ENCODE peak calls at places on chromosomes 7 and 10, in four cellular contexts. One of them, this sample, is unnamed.

GRCh38 chr10:61592581-61592980 is 70.1 kb upstream of the CABCOCO1 start:
- DNase-seq in mucosa of gallbladder: no peak
- DNase-seq in HS-5: no peak
- DNase-seq in GM10248: no peak
- DNase-seq in this sample: no peak

GRCh38 chr7:156099085-156099484 is 286.8 kb upstream of the SHH start:
- DNase-seq in mucosa of gallbladder: no peak
- DNase-seq in HS-5: no peak
- DNase-seq in GM10248: no peak
- DNase-seq in this sample: no peak

GRCh38 chr10:121886997-121887622 is 40.7 kb downstream of the ATE1 start:
- DNase-seq in mucosa of gallbladder: peak
- DNase-seq in HS-5: peak
- DNase-seq in GM10248: peak
- DNase-seq in this sample: peak

GRCh38 chr10:68332259-68333057 is at the start of gene PBLD:
- DNase-seq in mucosa of gallbladder: peak
- DNase-seq in HS-5: peak
- DNase-seq in GM10248: peak
- DNase-seq in this sample: peak

GRCh38 chr7:123600876-123601275 is 745 bp upstream of the ASB15 start:
- DNase-seq in mucosa of gallbladder: no peak
- DNase-seq in HS-5: no peak
- DNase-seq in GM10248: no peak
- DNase-seq in this sample: no peak

GRCh38 chr10:22271786-22272185 is 44.4 kb upstream of the COMMD3 start:
- DNase-seq in mucosa of gallbladder: no peak
- DNase-seq in HS-5: no peak
- DNase-seq in GM10248: no peak
- DNase-seq in this sample: no peak

GRCh38 chr10:98920807-98921206 is 314.8 kb downstream of the HPSE2 start:
- DNase-seq in mucosa of gallbladder: no peak
- DNase-seq in HS-5: no peak
- DNase-seq in GM10248: no peak
- DNase-seq in this sample: no peak

GRCh38 chr10:97270523-97271154 is 21.8 kb downstream of the ARHGAP19 start:
- DNase-seq in mucosa of gallbladder: no peak
- DNase-seq in HS-5: no peak
- DNase-seq in GM10248: no peak
- DNase-seq in this sample: no peak

GRCh38 chr7:23106491-23106800 is 861 bp downstream of the KLHL7 start:
- DNase-seq in mucosa of gallbladder: no peak
- DNase-seq in HS-5: peak
- DNase-seq in GM10248: no peak
- DNase-seq in this sample: no peak

GRCh38 chr7:151427705-151428392 is 12.1 kb downstream of the CRYGN start:
- DNase-seq in mucosa of gallbladder: no peak
- DNase-seq in HS-5: no peak
- DNase-seq in GM10248: no peak
- DNase-seq in this sample: no peak

GRCh38 chr7:95622859-95623258 is 26.5 kb upstream of the PDK4 start:
- DNase-seq in mucosa of gallbladder: no peak
- DNase-seq in HS-5: no peak
- DNase-seq in GM10248: no peak
- DNase-seq in this sample: no peak

GRCh38 chr10:108454793-108455192 is 1290.3 kb upstream of the SORCS1 start:
- DNase-seq in mucosa of gallbladder: no peak
- DNase-seq in HS-5: peak
- DNase-seq in GM10248: no peak
- DNase-seq in this sample: no peak

GRCh38 chr7:105674200-105675030 is 93.1 kb upstream of the EFCAB10 start:
- DNase-seq in mucosa of gallbladder: no peak
- DNase-seq in HS-5: no peak
- DNase-seq in GM10248: no peak
- DNase-seq in this sample: no peak

GRCh38 chr7:74501298-74501697 is 47.6 kb downstream of the GTF2IRD1 start:
- DNase-seq in mucosa of gallbladder: peak
- DNase-seq in HS-5: no peak
- DNase-seq in GM10248: no peak
- DNase-seq in this sample: no peak

GRCh38 chr10:32005050-32005449 is 51.2 kb downstream of the KIF5B start:
- DNase-seq in mucosa of gallbladder: peak
- DNase-seq in HS-5: no peak
- DNase-seq in GM10248: peak
- DNase-seq in this sample: peak

GRCh38 chr10:20970044-20970443 is 72.9 kb upstream of the NEBL start:
- DNase-seq in mucosa of gallbladder: no peak
- DNase-seq in HS-5: no peak
- DNase-seq in GM10248: no peak
- DNase-seq in this sample: no peak

GRCh38 chr7:142880886-142881505 is 4.5 kb downstream of the TRPV6 start:
- DNase-seq in mucosa of gallbladder: peak
- DNase-seq in HS-5: no peak
- DNase-seq in GM10248: peak
- DNase-seq in this sample: peak

GRCh38 chr10:86775056-86775858 is 18.8 kb downstream of the BMPR1A start:
- DNase-seq in mucosa of gallbladder: no peak
- DNase-seq in HS-5: no peak
- DNase-seq in GM10248: peak
- DNase-seq in this sample: no peak

GRCh38 chr7:159033956-159034938 is 110.4 kb downstream of the VIPR2 start:
- DNase-seq in mucosa of gallbladder: no peak
- DNase-seq in HS-5: no peak
- DNase-seq in GM10248: no peak
- DNase-seq in this sample: no peak

GRCh38 chr10:27258492-27258837 is 17.9 kb upstream of the ACBD5 start:
- DNase-seq in mucosa of gallbladder: no peak
- DNase-seq in HS-5: no peak
- DNase-seq in GM10248: no peak
- DNase-seq in this sample: no peak

GRCh38 chr7:93442478-93443224 is 131.9 kb downstream of the CALCR start:
- DNase-seq in mucosa of gallbladder: no peak
- DNase-seq in HS-5: peak
- DNase-seq in GM10248: no peak
- DNase-seq in this sample: peak

GRCh38 chr10:126373982-126374381 is 14.3 kb downstream of the ADAM12 start:
- DNase-seq in mucosa of gallbladder: no peak
- DNase-seq in HS-5: no peak
- DNase-seq in GM10248: no peak
- DNase-seq in this sample: no peak

GRCh38 chr10:16948335-16948734 is 131.1 kb upstream of the RSU1 start:
- DNase-seq in mucosa of gallbladder: no peak
- DNase-seq in HS-5: no peak
- DNase-seq in GM10248: no peak
- DNase-seq in this sample: peak

GRCh38 chr10:73855413-73855812 is 18.9 kb downstream of the CAMK2G start:
- DNase-seq in mucosa of gallbladder: no peak
- DNase-seq in HS-5: no peak
- DNase-seq in GM10248: no peak
- DNase-seq in this sample: no peak

GRCh38 chr10:14926722-14927416 is 27.0 kb downstream of the DCLRE1C start:
- DNase-seq in mucosa of gallbladder: no peak
- DNase-seq in HS-5: no peak
- DNase-seq in GM10248: peak
- DNase-seq in this sample: no peak

GRCh38 chr7:36810032-36810431 is 85.7 kb upstream of the AOAH start:
- DNase-seq in mucosa of gallbladder: no peak
- DNase-seq in HS-5: no peak
- DNase-seq in GM10248: no peak
- DNase-seq in this sample: no peak

GRCh38 chr7:756231-756927 is 29.3 kb upstream of the PRKAR1B start:
- DNase-seq in mucosa of gallbladder: no peak
- DNase-seq in HS-5: no peak
- DNase-seq in GM10248: no peak
- DNase-seq in this sample: no peak